ENCODE peak calls at places on chromosome 17, in six cellular contexts. One of them, this sample, is unnamed.

GRCh38 chr17:14882131-14882530 is 383.0 kb downstream of the PMP22 start:
- DNase-seq in heart right ventricle: no peak
- DNase-seq in LNCaP clone FGC: no peak
- DNase-seq in stimulated activated CD8-positive, alpha-beta memory T cell treated with anti-CD3 and anti-CD28 coated beads, Interleukin-7, amount 100 ng/mL, for 1 hour: no peak
- DNase-seq in prostate gland: no peak
- DNase-seq in adrenal gland: no peak
- DNase-seq in this sample: no peak

GRCh38 chr17:7833795-7834553 is at the start of gene KDM6B:
- DNase-seq in heart right ventricle: peak
- DNase-seq in LNCaP clone FGC: no peak
- DNase-seq in stimulated activated CD8-positive, alpha-beta memory T cell treated with anti-CD3 and anti-CD28 coated beads, Interleukin-7, amount 100 ng/mL, for 1 hour: peak
- DNase-seq in prostate gland: peak
- DNase-seq in adrenal gland: peak
- DNase-seq in this sample: peak

GRCh38 chr17:39666231-39666600 is 1.1 kb downstream of the TCAP start:
- DNase-seq in heart right ventricle: no peak
- DNase-seq in LNCaP clone FGC: no peak
- DNase-seq in stimulated activated CD8-positive, alpha-beta memory T cell treated with anti-CD3 and anti-CD28 coated beads, Interleukin-7, amount 100 ng/mL, for 1 hour: no peak
- DNase-seq in prostate gland: no peak
- DNase-seq in adrenal gland: no peak
- DNase-seq in this sample: no peak

GRCh38 chr17:43546317-43547188 is at the start of gene ETV4:
- DNase-seq in heart right ventricle: peak
- DNase-seq in LNCaP clone FGC: no peak
- DNase-seq in stimulated activated CD8-positive, alpha-beta memory T cell treated with anti-CD3 and anti-CD28 coated beads, Interleukin-7, amount 100 ng/mL, for 1 hour: peak
- DNase-seq in prostate gland: peak
- DNase-seq in adrenal gland: peak
- DNase-seq in this sample: peak

GRCh38 chr17:38879878-38880727 is 10.2 kb downstream of the LASP1 start:
- DNase-seq in heart right ventricle: peak
- DNase-seq in LNCaP clone FGC: no peak
- DNase-seq in stimulated activated CD8-positive, alpha-beta memory T cell treated with anti-CD3 and anti-CD28 coated beads, Interleukin-7, amount 100 ng/mL, for 1 hour: no peak
- DNase-seq in prostate gland: no peak
- DNase-seq in adrenal gland: no peak
- DNase-seq in this sample: no peak

GRCh38 chr17:48791128-48792032 is 25.6 kb downstream of the TTLL6 start:
- DNase-seq in heart right ventricle: peak
- DNase-seq in LNCaP clone FGC: peak
- DNase-seq in stimulated activated CD8-positive, alpha-beta memory T cell treated with anti-CD3 and anti-CD28 coated beads, Interleukin-7, amount 100 ng/mL, for 1 hour: no peak
- DNase-seq in prostate gland: peak
- DNase-seq in adrenal gland: peak
- DNase-seq in this sample: no peak

GRCh38 chr17:68534714-68535113 is 22.5 kb downstream of the PRKAR1A start:
- DNase-seq in heart right ventricle: no peak
- DNase-seq in LNCaP clone FGC: no peak
- DNase-seq in stimulated activated CD8-positive, alpha-beta memory T cell treated with anti-CD3 and anti-CD28 coated beads, Interleukin-7, amount 100 ng/mL, for 1 hour: no peak
- DNase-seq in prostate gland: no peak
- DNase-seq in adrenal gland: no peak
- DNase-seq in this sample: no peak

GRCh38 chr17:77320046-77320445 is 179.3 kb downstream of the SEC14L1 start:
- DNase-seq in heart right ventricle: no peak
- DNase-seq in LNCaP clone FGC: no peak
- DNase-seq in stimulated activated CD8-positive, alpha-beta memory T cell treated with anti-CD3 and anti-CD28 coated beads, Interleukin-7, amount 100 ng/mL, for 1 hour: no peak
- DNase-seq in prostate gland: no peak
- DNase-seq in adrenal gland: no peak
- DNase-seq in this sample: no peak

GRCh38 chr17:28427372-28427771 is 21.4 kb upstream of the SLC46A1 start:
- DNase-seq in heart right ventricle: no peak
- DNase-seq in LNCaP clone FGC: no peak
- DNase-seq in stimulated activated CD8-positive, alpha-beta memory T cell treated with anti-CD3 and anti-CD28 coated beads, Interleukin-7, amount 100 ng/mL, for 1 hour: no peak
- DNase-seq in prostate gland: no peak
- DNase-seq in adrenal gland: no peak
- DNase-seq in this sample: no peak

GRCh38 chr17:17876959-17877547 is 40.3 kb upstream of the SREBF1 start:
- DNase-seq in heart right ventricle: peak
- DNase-seq in LNCaP clone FGC: peak
- DNase-seq in stimulated activated CD8-positive, alpha-beta memory T cell treated with anti-CD3 and anti-CD28 coated beads, Interleukin-7, amount 100 ng/mL, for 1 hour: no peak
- DNase-seq in prostate gland: peak
- DNase-seq in adrenal gland: no peak
- DNase-seq in this sample: no peak

GRCh38 chr17:75124041-75124818 is 7.3 kb downstream of the NT5C start:
- DNase-seq in heart right ventricle: peak
- DNase-seq in LNCaP clone FGC: no peak
- DNase-seq in stimulated activated CD8-positive, alpha-beta memory T cell treated with anti-CD3 and anti-CD28 coated beads, Interleukin-7, amount 100 ng/mL, for 1 hour: no peak
- DNase-seq in prostate gland: peak
- DNase-seq in adrenal gland: peak
- DNase-seq in this sample: peak

GRCh38 chr17:61579961-61580360 is 11.1 kb downstream of the NACA2 start:
- DNase-seq in heart right ventricle: no peak
- DNase-seq in LNCaP clone FGC: no peak
- DNase-seq in stimulated activated CD8-positive, alpha-beta memory T cell treated with anti-CD3 and anti-CD28 coated beads, Interleukin-7, amount 100 ng/mL, for 1 hour: no peak
- DNase-seq in prostate gland: no peak
- DNase-seq in adrenal gland: no peak
- DNase-seq in this sample: no peak

GRCh38 chr17:33220031-33220430 is 73.1 kb downstream of the ASIC2 start:
- DNase-seq in heart right ventricle: no peak
- DNase-seq in LNCaP clone FGC: no peak
- DNase-seq in stimulated activated CD8-positive, alpha-beta memory T cell treated with anti-CD3 and anti-CD28 coated beads, Interleukin-7, amount 100 ng/mL, for 1 hour: no peak
- DNase-seq in prostate gland: no peak
- DNase-seq in adrenal gland: no peak
- DNase-seq in this sample: no peak

GRCh38 chr17:55172612-55173011 is 92.1 kb upstream of the HLF start:
- DNase-seq in heart right ventricle: no peak
- DNase-seq in LNCaP clone FGC: no peak
- DNase-seq in stimulated activated CD8-positive, alpha-beta memory T cell treated with anti-CD3 and anti-CD28 coated beads, Interleukin-7, amount 100 ng/mL, for 1 hour: no peak
- DNase-seq in prostate gland: no peak
- DNase-seq in adrenal gland: no peak
- DNase-seq in this sample: no peak

GRCh38 chr17:62882284-62882683 is 74.2 kb upstream of the MARCHF10 start:
- DNase-seq in heart right ventricle: no peak
- DNase-seq in LNCaP clone FGC: no peak
- DNase-seq in stimulated activated CD8-positive, alpha-beta memory T cell treated with anti-CD3 and anti-CD28 coated beads, Interleukin-7, amount 100 ng/mL, for 1 hour: no peak
- DNase-seq in prostate gland: no peak
- DNase-seq in adrenal gland: no peak
- DNase-seq in this sample: no peak

GRCh38 chr17:3415610-3416009 is 4.4 kb downstream of the OR3A3 start:
- DNase-seq in heart right ventricle: no peak
- DNase-seq in LNCaP clone FGC: no peak
- DNase-seq in stimulated activated CD8-positive, alpha-beta memory T cell treated with anti-CD3 and anti-CD28 coated beads, Interleukin-7, amount 100 ng/mL, for 1 hour: no peak
- DNase-seq in prostate gland: no peak
- DNase-seq in adrenal gland: no peak
- DNase-seq in this sample: no peak